ENCODE peak calls at places on chromosomes 3 and 15, in ten cellular contexts. One of them, this sample, is unnamed.
A peak's percentile ranks its signal among the peaks of the same experiment; 100 is the strongest.

GRCh38 chr3:14780927-14781507 is 37.7 kb upstream of the FGD5 start:
- DNase-seq in omental fat pad: peak; percentile 22
- DNase-seq in IMR-90: peak; percentile 30
- DNase-seq in HFFc6: peak; percentile 35
- DNase-seq in adrenal gland: peak; percentile 30
- DNase-seq in astrocyte: peak; percentile 6
- DNase-seq in cardiac fibroblast: peak; percentile 76
- DNase-seq in GM10248: peak; percentile 82
- DNase-seq in mesothelial cell of epicardium: peak; percentile 18
- DNase-seq in ascending aorta: no peak
- DNase-seq in this sample: peak; percentile 82

GRCh38 chr15:70752142-70752754 is 11.1 kb downstream of the UACA start:
- DNase-seq in omental fat pad: no peak
- DNase-seq in IMR-90: no peak
- DNase-seq in HFFc6: no peak
- DNase-seq in adrenal gland: no peak
- DNase-seq in astrocyte: no peak
- DNase-seq in cardiac fibroblast: peak; percentile 67
- DNase-seq in GM10248: no peak
- DNase-seq in mesothelial cell of epicardium: no peak
- DNase-seq in ascending aorta: no peak
- DNase-seq in this sample: no peak

GRCh38 chr3:55724851-55725250 is 237.7 kb upstream of the WNT5A start:
- DNase-seq in omental fat pad: no peak
- DNase-seq in IMR-90: no peak
- DNase-seq in HFFc6: no peak
- DNase-seq in adrenal gland: no peak
- DNase-seq in astrocyte: no peak
- DNase-seq in cardiac fibroblast: no peak
- DNase-seq in GM10248: no peak
- DNase-seq in mesothelial cell of epicardium: no peak
- DNase-seq in ascending aorta: no peak
- DNase-seq in this sample: no peak

GRCh38 chr3:107309312-107309711 is 67.9 kb upstream of the CCDC54 start:
- DNase-seq in omental fat pad: no peak
- DNase-seq in IMR-90: no peak
- DNase-seq in HFFc6: no peak
- DNase-seq in adrenal gland: no peak
- DNase-seq in astrocyte: no peak
- DNase-seq in cardiac fibroblast: no peak
- DNase-seq in GM10248: no peak
- DNase-seq in mesothelial cell of epicardium: no peak
- DNase-seq in ascending aorta: no peak
- DNase-seq in this sample: no peak

GRCh38 chr3:37256447-37256846 is 82.1 kb upstream of the LRRFIP2 start:
- DNase-seq in omental fat pad: no peak
- DNase-seq in IMR-90: no peak
- DNase-seq in HFFc6: no peak
- DNase-seq in adrenal gland: no peak
- DNase-seq in astrocyte: no peak
- DNase-seq in cardiac fibroblast: no peak
- DNase-seq in GM10248: no peak
- DNase-seq in mesothelial cell of epicardium: no peak
- DNase-seq in ascending aorta: no peak
- DNase-seq in this sample: no peak

GRCh38 chr3:189084620-189085019 is 87.2 kb upstream of the TPRG1 start:
- DNase-seq in omental fat pad: no peak
- DNase-seq in IMR-90: no peak
- DNase-seq in HFFc6: no peak
- DNase-seq in adrenal gland: no peak
- DNase-seq in astrocyte: no peak
- DNase-seq in cardiac fibroblast: peak; percentile 15
- DNase-seq in GM10248: no peak
- DNase-seq in mesothelial cell of epicardium: no peak
- DNase-seq in ascending aorta: no peak
- DNase-seq in this sample: no peak

GRCh38 chr3:182741214-182741613 is 52.1 kb upstream of the ATP11B start:
- DNase-seq in omental fat pad: no peak
- DNase-seq in IMR-90: no peak
- DNase-seq in HFFc6: no peak
- DNase-seq in adrenal gland: no peak
- DNase-seq in astrocyte: no peak
- DNase-seq in cardiac fibroblast: no peak
- DNase-seq in GM10248: no peak
- DNase-seq in mesothelial cell of epicardium: no peak
- DNase-seq in ascending aorta: no peak
- DNase-seq in this sample: no peak

GRCh38 chr15:77544162-77544561 is 88.5 kb downstream of the LINGO1 start:
- DNase-seq in omental fat pad: no peak
- DNase-seq in IMR-90: no peak
- DNase-seq in HFFc6: no peak
- DNase-seq in adrenal gland: no peak
- DNase-seq in astrocyte: no peak
- DNase-seq in cardiac fibroblast: no peak
- DNase-seq in GM10248: no peak
- DNase-seq in mesothelial cell of epicardium: no peak
- DNase-seq in ascending aorta: no peak
- DNase-seq in this sample: no peak

GRCh38 chr3:85589145-85589544 is 630.4 kb downstream of the CADM2 start:
- DNase-seq in omental fat pad: no peak
- DNase-seq in IMR-90: peak; percentile 7
- DNase-seq in HFFc6: no peak
- DNase-seq in adrenal gland: no peak
- DNase-seq in astrocyte: peak; percentile 99
- DNase-seq in cardiac fibroblast: no peak
- DNase-seq in GM10248: no peak
- DNase-seq in mesothelial cell of epicardium: no peak
- DNase-seq in ascending aorta: no peak
- DNase-seq in this sample: no peak

GRCh38 chr3:155664922-155665695 is 79.8 kb downstream of the PLCH1 start:
- DNase-seq in omental fat pad: peak; percentile 24
- DNase-seq in IMR-90: peak; percentile 69
- DNase-seq in HFFc6: peak; percentile 84
- DNase-seq in adrenal gland: peak; percentile 67
- DNase-seq in astrocyte: peak; percentile 84
- DNase-seq in cardiac fibroblast: peak; percentile 91
- DNase-seq in GM10248: no peak
- DNase-seq in mesothelial cell of epicardium: no peak
- DNase-seq in ascending aorta: peak; percentile 15
- DNase-seq in this sample: no peak

GRCh38 chr15:75723847-75724660 is 11.4 kb upstream of the CSPG4 start:
- DNase-seq in omental fat pad: peak; percentile 84
- DNase-seq in IMR-90: peak; percentile 96
- DNase-seq in HFFc6: peak; percentile 94
- DNase-seq in adrenal gland: peak; percentile 66
- DNase-seq in astrocyte: peak; percentile 87
- DNase-seq in cardiac fibroblast: peak; percentile 96
- DNase-seq in GM10248: peak; percentile 89
- DNase-seq in mesothelial cell of epicardium: peak; percentile 76
- DNase-seq in ascending aorta: peak; percentile 72
- DNase-seq in this sample: peak; percentile 87

GRCh38 chr15:81785181-81785580 is 260.6 kb downstream of the MEX3B start:
- DNase-seq in omental fat pad: no peak
- DNase-seq in IMR-90: no peak
- DNase-seq in HFFc6: no peak
- DNase-seq in adrenal gland: no peak
- DNase-seq in astrocyte: no peak
- DNase-seq in cardiac fibroblast: no peak
- DNase-seq in GM10248: no peak
- DNase-seq in mesothelial cell of epicardium: no peak
- DNase-seq in ascending aorta: no peak
- DNase-seq in this sample: no peak

GRCh38 chr3:27022096-27022761 is 347.0 kb downstream of the NEK10 start:
- DNase-seq in omental fat pad: no peak
- DNase-seq in IMR-90: no peak
- DNase-seq in HFFc6: no peak
- DNase-seq in adrenal gland: no peak
- DNase-seq in astrocyte: no peak
- DNase-seq in cardiac fibroblast: no peak
- DNase-seq in GM10248: no peak
- DNase-seq in mesothelial cell of epicardium: no peak
- DNase-seq in ascending aorta: no peak
- DNase-seq in this sample: no peak
- TF ChIP-seq CTCF in omental fat pad: no peak
- TF ChIP-seq CTCF in IMR-90: no peak
- TF ChIP-seq CTCF in HFFc6: no peak
- TF ChIP-seq CTCF in adrenal gland: no peak
- TF ChIP-seq CTCF in astrocyte: no peak
- TF ChIP-seq CTCF in cardiac fibroblast: no peak
- TF ChIP-seq CTCF in GM10248: no peak
- TF ChIP-seq CTCF in mesothelial cell of epicardium: no peak
- TF ChIP-seq CTCF in ascending aorta: no peak
- TF ChIP-seq CTCF in this sample: no peak

GRCh38 chr3:119485563-119485962 is 12.8 kb upstream of the TIMMDC1 start:
- DNase-seq in omental fat pad: no peak
- DNase-seq in IMR-90: no peak
- DNase-seq in HFFc6: no peak
- DNase-seq in adrenal gland: no peak
- DNase-seq in astrocyte: no peak
- DNase-seq in cardiac fibroblast: no peak
- DNase-seq in GM10248: no peak
- DNase-seq in mesothelial cell of epicardium: no peak
- DNase-seq in ascending aorta: no peak
- DNase-seq in this sample: no peak

GRCh38 chr3:119492128-119492527 is 6.2 kb upstream of the TIMMDC1 start:
- DNase-seq in omental fat pad: no peak
- DNase-seq in IMR-90: no peak
- DNase-seq in HFFc6: no peak
- DNase-seq in adrenal gland: no peak
- DNase-seq in astrocyte: no peak
- DNase-seq in cardiac fibroblast: no peak
- DNase-seq in GM10248: no peak
- DNase-seq in mesothelial cell of epicardium: no peak
- DNase-seq in ascending aorta: no peak
- DNase-seq in this sample: no peak

GRCh38 chr3:119492810-119493209 is 5.5 kb upstream of the TIMMDC1 start:
- DNase-seq in omental fat pad: no peak
- DNase-seq in IMR-90: no peak
- DNase-seq in HFFc6: no peak
- DNase-seq in adrenal gland: no peak
- DNase-seq in astrocyte: no peak
- DNase-seq in cardiac fibroblast: no peak
- DNase-seq in GM10248: no peak
- DNase-seq in mesothelial cell of epicardium: no peak
- DNase-seq in ascending aorta: no peak
- DNase-seq in this sample: no peak

GRCh38 chr3:119494597-119494996 is 3.8 kb upstream of the TIMMDC1 start:
- DNase-seq in omental fat pad: no peak
- DNase-seq in IMR-90: no peak
- DNase-seq in HFFc6: no peak
- DNase-seq in adrenal gland: no peak
- DNase-seq in astrocyte: no peak
- DNase-seq in cardiac fibroblast: no peak
- DNase-seq in GM10248: no peak
- DNase-seq in mesothelial cell of epicardium: no peak
- DNase-seq in ascending aorta: no peak
- DNase-seq in this sample: no peak

GRCh38 chr3:119490153-119490552 is 8.2 kb upstream of the TIMMDC1 start:
- DNase-seq in omental fat pad: no peak
- DNase-seq in IMR-90: no peak
- DNase-seq in HFFc6: no peak
- DNase-seq in adrenal gland: no peak
- DNase-seq in astrocyte: no peak
- DNase-seq in cardiac fibroblast: no peak
- DNase-seq in GM10248: no peak
- DNase-seq in mesothelial cell of epicardium: no peak
- DNase-seq in ascending aorta: no peak
- DNase-seq in this sample: no peak
- TF ChIP-seq CTCF in omental fat pad: no peak
- TF ChIP-seq CTCF in IMR-90: no peak
- TF ChIP-seq CTCF in HFFc6: no peak
- TF ChIP-seq CTCF in adrenal gland: no peak
- TF ChIP-seq CTCF in astrocyte: no peak
- TF ChIP-seq CTCF in cardiac fibroblast: no peak
- TF ChIP-seq CTCF in GM10248: no peak
- TF ChIP-seq CTCF in mesothelial cell of epicardium: no peak
- TF ChIP-seq CTCF in ascending aorta: no peak
- TF ChIP-seq CTCF in this sample: no peak

DNA sequence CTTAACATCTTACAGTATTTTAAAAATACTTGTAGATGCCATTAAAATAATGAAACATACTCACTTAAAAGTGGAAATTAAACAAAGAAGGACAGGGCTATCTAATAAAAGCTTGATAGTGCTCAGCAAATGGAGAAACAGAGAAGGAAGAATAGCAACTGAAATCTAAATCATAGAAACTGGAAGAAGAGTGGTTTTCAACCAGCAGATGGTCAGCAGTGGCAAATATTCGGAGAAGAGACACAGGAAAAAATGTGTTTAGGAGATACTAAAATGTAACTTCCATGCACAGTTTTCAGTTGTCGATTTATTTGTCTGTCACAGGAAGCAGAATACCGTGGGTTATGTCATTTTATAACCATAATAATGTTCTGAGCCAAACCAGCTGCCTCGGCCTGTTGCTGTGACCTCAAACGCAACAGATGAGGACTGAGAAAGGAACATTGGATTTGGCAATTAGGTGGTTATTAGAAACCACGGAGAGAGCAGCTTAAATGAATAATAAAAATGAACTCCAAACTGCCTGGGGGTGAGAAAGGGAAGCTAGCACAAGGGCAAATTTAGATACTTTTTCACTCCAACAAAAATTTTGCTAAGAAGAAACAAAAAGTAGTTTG is 246.6 kb upstream of the KCNMB2 start:
- DNase-seq in omental fat pad: no peak
- DNase-seq in IMR-90: peak; percentile 32
- DNase-seq in HFFc6: no peak
- DNase-seq in adrenal gland: no peak
- DNase-seq in astrocyte: no peak
- DNase-seq in cardiac fibroblast: peak; percentile 56
- DNase-seq in GM10248: no peak
- DNase-seq in mesothelial cell of epicardium: no peak
- DNase-seq in ascending aorta: no peak
- DNase-seq in this sample: no peak
- TF ChIP-seq CTCF in omental fat pad: no peak
- TF ChIP-seq CTCF in IMR-90: no peak
- TF ChIP-seq CTCF in HFFc6: no peak
- TF ChIP-seq CTCF in adrenal gland: no peak
- TF ChIP-seq CTCF in astrocyte: no peak
- TF ChIP-seq CTCF in cardiac fibroblast: no peak
- TF ChIP-seq CTCF in GM10248: no peak
- TF ChIP-seq CTCF in mesothelial cell of epicardium: no peak
- TF ChIP-seq CTCF in ascending aorta: no peak
- TF ChIP-seq CTCF in this sample: no peak

DNA sequence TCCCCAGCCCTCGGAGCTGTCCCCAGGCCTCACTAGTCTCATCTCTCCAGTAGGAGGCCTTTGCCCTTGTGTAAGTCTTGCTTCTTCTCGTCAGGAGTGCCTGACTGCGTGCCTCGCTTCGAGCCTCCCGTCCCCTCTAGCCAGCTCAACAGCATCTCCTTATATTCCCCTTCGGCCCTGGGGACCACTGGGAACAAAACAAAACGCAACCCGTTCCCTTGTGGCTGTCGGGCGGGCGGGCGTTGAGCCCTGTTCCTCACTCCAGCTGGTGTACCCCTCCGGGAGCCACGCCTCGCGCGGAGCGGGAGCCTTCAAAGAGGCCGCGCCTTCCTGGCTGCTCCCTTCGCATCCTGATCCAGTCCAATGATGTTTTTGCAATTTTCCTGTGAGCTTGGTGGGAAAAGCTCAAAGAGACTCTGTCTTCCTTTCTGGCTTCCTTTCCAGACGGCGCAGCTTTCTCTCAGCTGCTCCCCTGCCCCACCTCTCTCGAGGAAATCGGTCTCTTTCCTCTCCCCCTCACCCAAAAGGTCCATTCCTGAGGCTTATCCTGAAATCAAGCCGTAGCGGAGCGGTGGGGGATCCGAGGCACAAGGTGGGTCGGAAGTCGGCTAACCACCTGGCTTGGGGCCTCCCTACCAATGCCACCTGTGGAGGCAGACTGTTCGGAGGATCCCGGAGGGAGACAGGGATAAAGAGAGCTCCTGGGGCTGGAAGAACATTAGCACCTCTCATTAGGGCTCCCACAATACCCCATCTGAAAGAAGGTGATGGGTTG is 33.4 kb upstream of the SRP14 start:
- DNase-seq in omental fat pad: no peak
- DNase-seq in IMR-90: no peak
- DNase-seq in HFFc6: no peak
- DNase-seq in adrenal gland: no peak
- DNase-seq in astrocyte: no peak
- DNase-seq in cardiac fibroblast: no peak
- DNase-seq in GM10248: no peak
- DNase-seq in mesothelial cell of epicardium: no peak
- DNase-seq in ascending aorta: no peak
- DNase-seq in this sample: no peak
- TF ChIP-seq CTCF in omental fat pad: no peak
- TF ChIP-seq CTCF in IMR-90: no peak
- TF ChIP-seq CTCF in HFFc6: no peak
- TF ChIP-seq CTCF in adrenal gland: no peak
- TF ChIP-seq CTCF in astrocyte: no peak
- TF ChIP-seq CTCF in cardiac fibroblast: no peak
- TF ChIP-seq CTCF in GM10248: no peak
- TF ChIP-seq CTCF in mesothelial cell of epicardium: no peak
- TF ChIP-seq CTCF in ascending aorta: no peak
- TF ChIP-seq CTCF in this sample: no peak